ENCODE peak calls at places on chromosomes 3 and 15, in nine cellular contexts. P is mesenchymal stem cell, O is BJ, A is HepG2, B is fibroblast of lung, G is kidney epithelial cell, N is cardiac muscle cell, M is tibial artery, Y is cardiac fibroblast. T is an unnamed sample.
A peak's percentile ranks its signal among the peaks of the same experiment; 100 is the strongest.

GRCh38 chr3:124083990-124084389 is 92.1 kb upstream of the ROPN1 start:
- DNase-seq in Y (no peak), O (no peak), N (no peak), G (no peak), B (no peak), P (no peak), M (no peak), A (no peak), T (no peak)

GRCh38 chr15:101579766-101580165 is 72.4 kb downstream of the TM2D3 start:
- DNase-seq in N (no peak), O (no peak), Y (peak; percentile 73), A (no peak), M (no peak), G (peak; percentile 80), B (peak; percentile 75), P (peak; percentile 25), T (no peak)

GRCh38 chr15:61243984-61244593 is 15.0 kb upstream of the RORA start:
- DNase-seq in N (no peak), Y (no peak), G (no peak), A (no peak), B (no peak), P (no peak), M (no peak), O (no peak), T (no peak)

GRCh38 chr3:49397470-49397869 is 14.3 kb downstream of the RHOA start:
- DNase-seq in Y (peak; percentile 71), A (no peak), N (peak; percentile 36), M (no peak), P (peak; percentile 52), G (no peak), O (no peak), B (no peak), T (no peak)

GRCh38 chr15:70036585-70037343 is 61.0 kb downstream of the TLE3 start:
- DNase-seq in O (no peak), Y (no peak), N (no peak), A (no peak), M (no peak), B (no peak), G (no peak), P (no peak), T (no peak)

GRCh38 chr3:69986419-69986818 is 13.1 kb upstream of the SAMMSON start:
- DNase-seq in A (no peak), N (no peak), G (no peak), M (no peak), B (no peak), Y (no peak), O (no peak), P (no peak), T (no peak)

GRCh38 chr3:159732172-159733111 is 256.2 kb upstream of the IL12A start:
- DNase-seq in O (peak; percentile 72), B (peak; percentile 93), Y (peak; percentile 64), N (peak; percentile 69), A (no peak), P (peak; percentile 76), M (no peak), G (no peak), T (no peak)

GRCh38 chr15:90603893-90604292 is 74.2 kb downstream of the CRTC3 start:
- DNase-seq in O (no peak), A (no peak), N (no peak), Y (peak; percentile 59), P (no peak), M (no peak), B (no peak), G (no peak), T (peak; percentile 67)

GRCh38 chr3:116050311-116050710 is 395.0 kb downstream of the LSAMP start:
- DNase-seq in M (no peak), Y (no peak), N (no peak), G (no peak), B (no peak), P (no peak), O (no peak), A (no peak), T (no peak)

GRCh38 chr3:5754602-5755001 is 567.1 kb downstream of the EDEM1 start:
- DNase-seq in Y (no peak), G (no peak), P (no peak), B (no peak), O (no peak), N (no peak), M (no peak), A (no peak), T (no peak)

GRCh38 chr15:101242999-101243336 is 8.9 kb downstream of the CHSY1 start:
- DNase-seq in B (peak; percentile 64), N (no peak), M (no peak), A (no peak), O (no peak), G (no peak), Y (no peak), P (no peak), T (no peak)

GRCh38 chr3:136929984-136930671 is 27.7 kb upstream of the IL20RB start:
- DNase-seq in O (no peak), Y (peak; percentile 65), B (peak; percentile 23), P (peak; percentile 63), N (no peak), G (no peak), A (no peak), M (peak; percentile 62), T (peak; percentile 87)

GRCh38 chr3:33363113-33363800 is 76.9 kb downstream of the UBP1 start:
- DNase-seq in B (peak; percentile 47), Y (no peak), N (no peak), O (no peak), P (no peak), A (no peak), M (no peak), G (no peak), T (no peak)

GRCh38 chr3:33364531-33365128 is 75.6 kb downstream of the UBP1 start:
- DNase-seq in P (peak; percentile 28), N (no peak), M (no peak), G (no peak), B (peak; percentile 82), A (no peak), Y (peak; percentile 53), O (no peak), T (no peak)

GRCh38 chr3:33364060-33364459 is 76.1 kb downstream of the UBP1 start:
- DNase-seq in A (no peak), N (no peak), G (no peak), Y (no peak), B (no peak), P (no peak), M (no peak), O (no peak), T (no peak)

GRCh38 chr3:33358172-33358781 is 81.0 kb downstream of the FBXL2 start:
- DNase-seq in M (no peak), G (no peak), P (no peak), O (no peak), A (no peak), B (no peak), N (no peak), Y (no peak), T (no peak)

GRCh38 chr3:33360136-33360825 is 79.9 kb downstream of the UBP1 start:
- DNase-seq in G (peak; percentile 41), B (peak; percentile 91), N (no peak), M (no peak), O (no peak), A (peak; percentile 41), P (peak; percentile 46), Y (peak; percentile 93), T (no peak)
- H3K4me3 ChIP-seq in G (no peak overlapping the region), B (no peak overlapping the region), N (no peak overlapping the region), M (no peak overlapping the region), O (no peak overlapping the region), A (no peak overlapping the region), P (no peak overlapping the region), Y (peak overlapping the region; percentile 7), T (no peak overlapping the region)

DNA sequence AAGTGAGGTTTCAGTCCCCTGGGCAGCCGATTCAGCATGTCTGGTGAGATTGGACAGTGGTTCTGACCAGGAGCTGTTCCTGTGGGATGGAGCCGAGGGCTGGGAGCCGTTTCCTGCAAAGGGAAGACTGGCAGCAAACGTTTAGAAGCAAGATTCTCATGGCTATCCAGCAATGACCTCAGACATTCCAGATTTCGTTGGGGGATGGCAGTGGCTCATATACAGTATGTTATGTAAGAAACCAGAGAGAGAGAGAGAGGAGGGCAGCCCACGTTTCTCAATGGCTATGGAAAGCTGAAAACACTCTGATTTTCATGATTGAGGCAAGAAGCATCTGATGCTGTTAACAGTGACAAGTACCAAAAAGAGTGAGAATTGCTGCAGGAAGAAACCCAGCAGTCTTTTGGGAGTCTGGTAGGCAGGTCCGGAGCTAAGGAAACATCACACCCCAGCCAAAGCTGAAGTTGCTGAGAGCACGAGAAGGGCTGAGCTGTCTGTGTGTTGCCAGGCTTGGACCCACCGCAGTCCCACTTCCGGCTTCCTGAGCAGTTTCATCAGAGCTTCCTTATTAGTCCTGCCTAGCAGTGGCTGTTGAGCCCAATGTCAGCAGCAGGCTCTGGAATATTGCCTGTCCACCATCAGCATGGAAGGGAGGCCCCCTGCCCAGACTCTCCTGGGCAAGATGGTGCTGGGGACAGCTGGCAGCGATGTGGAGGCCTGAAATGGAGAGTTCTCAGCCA is 25.5 kb upstream of the VPS8 start:
- DNase-seq in Y (peak; percentile 84), P (peak; percentile 73), B (peak; percentile 76), M (peak; percentile 72), A (no peak), G (no peak), N (no peak), O (peak; percentile 83), T (no peak)
- H3K4me3 ChIP-seq in Y (peak overlapping the region; percentile 32), P (peak overlapping the region; percentile 75), B (peak overlapping the region; percentile 30), M (peak overlapping the region; percentile 39), A (no peak overlapping the region), G (no peak overlapping the region), N (no peak overlapping the region), O (peak overlapping the region; percentile 1), T (no peak overlapping the region)

GRCh38 chr3:158103956-158104338 is 2.3 kb downstream of the SHOX2 start:
- DNase-seq in G (no peak), Y (no peak), A (no peak), P (peak; percentile 24), N (no peak), B (no peak), O (no peak), M (peak; percentile 34), T (no peak)
- H3K4me3 ChIP-seq in G (no peak overlapping the region), Y (no peak overlapping the region), A (no peak overlapping the region), P (peak overlapping the region; percentile 86), N (no peak overlapping the region), B (no peak overlapping the region), O (peak overlapping the region; percentile 62), M (peak overlapping the region; percentile 79), T (no peak overlapping the region)

GRCh38 chr15:48883699-48884098 is 5.8 kb downstream of the EID1 start:
- DNase-seq in P (no peak), Y (no peak), A (no peak), G (no peak), M (no peak), O (no peak), N (no peak), B (no peak), T (no peak)

GRCh38 chr15:48875241-48875640 is 2.7 kb upstream of the EID1 start:
- DNase-seq in P (no peak), G (no peak), O (no peak), M (no peak), A (no peak), Y (no peak), N (no peak), B (no peak), T (no peak)

GRCh38 chr15:48877630-48878595 is at the start of gene EID1:
- DNase-seq in P (peak; percentile 96), M (peak; percentile 93), O (peak; percentile 79), G (peak; percentile 70), Y (peak; percentile 97), N (peak; percentile 95), B (peak; percentile 94), A (peak; percentile 27), T (peak; percentile 93)

GRCh38 chr15:48876057-48876456 is 1.9 kb upstream of the EID1 start:
- DNase-seq in N (no peak), A (no peak), O (no peak), P (no peak), B (no peak), M (no peak), G (no peak), Y (no peak), T (no peak)

GRCh38 chr15:48880070-48880634 is 2.2 kb downstream of the EID1 start:
- DNase-seq in O (no peak), B (no peak), A (no peak), Y (no peak), N (no peak), M (no peak), G (no peak), P (no peak), T (no peak)
- H3K4me3 ChIP-seq in O (no peak overlapping the region), B (peak overlapping the region; percentile 24), A (no peak overlapping the region), Y (no peak overlapping the region), N (no peak overlapping the region), M (no peak overlapping the region), G (no peak overlapping the region), P (peak overlapping the region; percentile 89), T (no peak overlapping the region)

T was measured in colonic mucosa.